ENCODE peak calls at places on chromosome 20, in seven cellular contexts. V, Y, S, C, T, J and G are unnamed samples.

GRCh38 chr20:63483834-63484233 is 11.4 kb upstream of the KCNQ2 start:
- DNase-seq in V (no peak), Y (no peak), S (no peak), C (no peak), T (no peak), J (no peak), G (no peak)

GRCh38 chr20:22402990-22403859 is 181.1 kb downstream of the FOXA2 start:
- DNase-seq in V (no peak), Y (no peak), S (no peak), C (no peak), T (peak), J (peak), G (no peak)

GRCh38 chr20:24303393-24303792 is 166.0 kb upstream of the SYNDIG1 start:
- DNase-seq in V (no peak), Y (no peak), S (peak), C (no peak), T (peak), J (peak), G (no peak)

GRCh38 chr20:24983896-24984295 is 8.7 kb downstream of the APMAP start:
- DNase-seq in V (peak), Y (no peak), S (no peak), C (no peak), T (no peak), J (no peak), G (no peak)

GRCh38 chr20:50367739-50368375 is 142.3 kb upstream of the PTPN1 start:
- DNase-seq in V (no peak), Y (no peak), S (no peak), C (no peak), T (no peak), J (no peak), G (no peak)

GRCh38 chr20:10696650-10697049 is 22.9 kb upstream of the JAG1 start:
- DNase-seq in V (no peak), Y (peak), S (no peak), C (no peak), T (no peak), J (no peak), G (peak)

GRCh38 chr20:47951521-47951951 is 166.3 kb upstream of the SULF2 start:
- DNase-seq in V (no peak), Y (no peak), S (no peak), C (no peak), T (no peak), J (no peak), G (no peak)

GRCh38 chr20:5056801-5057599 is 55.7 kb upstream of the SLC23A2 start:
- DNase-seq in V (peak), Y (peak), S (peak), C (no peak), T (peak), J (peak), G (peak)

GRCh38 chr20:37821691-37822655 is 81.0 kb upstream of the VSTM2L start:
- DNase-seq in V (no peak), Y (no peak), S (no peak), C (peak), T (peak), J (peak), G (no peak)

GRCh38 chr20:19047040-19047950 is 165.1 kb upstream of the SLC24A3 start:
- DNase-seq in V (no peak), Y (no peak), S (peak), C (no peak), T (no peak), J (no peak), G (no peak)

GRCh38 chr20:59777814-59778575 is 155.4 kb downstream of the SYCP2 start:
- DNase-seq in V (no peak), Y (no peak), S (no peak), C (no peak), T (no peak), J (no peak), G (no peak)

GRCh38 chr20:19813839-19814238 is 55.8 kb downstream of the RIN2 start:
- DNase-seq in V (no peak), Y (no peak), S (no peak), C (no peak), T (peak), J (no peak), G (no peak)

GRCh38 chr20:33386673-33387072 is 14.6 kb downstream of the CDK5RAP1 start:
- DNase-seq in V (no peak), Y (no peak), S (no peak), C (no peak), T (no peak), J (no peak), G (no peak)

GRCh38 chr20:17857639-17858449 is 110.8 kb downstream of the SNX5 start:
- DNase-seq in V (no peak), Y (no peak), S (no peak), C (no peak), T (no peak), J (no peak), G (no peak)

GRCh38 chr20:50395258-50395729 is 114.9 kb upstream of the PTPN1 start:
- DNase-seq in V (peak), Y (no peak), S (peak), C (no peak), T (no peak), J (peak), G (no peak)

GRCh38 chr20:18001131-18001921 is 32.5 kb downstream of the MGME1 start:
- DNase-seq in V (no peak), Y (no peak), S (peak), C (peak), T (peak), J (peak), G (no peak)

GRCh38 chr20:17624070-17624469 is 54.2 kb downstream of the DSTN start:
- DNase-seq in V (peak), Y (no peak), S (peak), C (no peak), T (no peak), J (no peak), G (no peak)

GRCh38 chr20:33663161-33664084 is 1.3 kb downstream of the C20orf144 start:
- DNase-seq in V (peak), Y (peak), S (peak), C (no peak), T (peak), J (peak), G (peak)

GRCh38 chr20:37526839-37527637 is 638 bp downstream of the BLCAP start:
- DNase-seq in V (peak), Y (no peak), S (no peak), C (no peak), T (peak), J (no peak), G (no peak)

GRCh38 chr20:36310215-36310981 is 4.3 kb downstream of the DLGAP4 start:
- DNase-seq in V (no peak), Y (no peak), S (no peak), C (no peak), T (no peak), J (no peak), G (peak)

GRCh38 chr20:5722927-5723326 is 27.3 kb upstream of the SHLD1 start:
- DNase-seq in V (no peak), Y (no peak), S (no peak), C (no peak), T (no peak), J (no peak), G (no peak)

GRCh38 chr20:38043512-38044300 is 10.2 kb downstream of the RPRD1B start:
- DNase-seq in V (no peak), Y (no peak), S (no peak), C (peak), T (peak), J (peak), G (no peak)

GRCh38 chr20:2780948-2781347 is 19.5 kb downstream of the CPXM1 start:
- DNase-seq in V (no peak), Y (no peak), S (no peak), C (no peak), T (no peak), J (no peak), G (no peak)

GRCh38 chr20:2778602-2779321 is 21.7 kb downstream of the CPXM1 start:
- DNase-seq in V (no peak), Y (no peak), S (no peak), C (no peak), T (no peak), J (no peak), G (no peak)

GRCh38 chr20:2771631-2772080 is 28.8 kb downstream of the CPXM1 start:
- DNase-seq in V (no peak), Y (no peak), S (no peak), C (no peak), T (no peak), J (no peak), G (no peak)

GRCh38 chr20:2773812-2774211 is 26.6 kb downstream of the CPXM1 start:
- DNase-seq in V (no peak), Y (no peak), S (no peak), C (no peak), T (no peak), J (no peak), G (no peak)

GRCh38 chr20:2775139-2775538 is 25.3 kb downstream of the CPXM1 start:
- DNase-seq in V (no peak), Y (no peak), S (no peak), C (no peak), T (no peak), J (no peak), G (no peak)
- TF ChIP-seq CTCF in V (no peak), Y (no peak), S (no peak), C (no peak), T (no peak), J (no peak), G (no peak)

DNA sequence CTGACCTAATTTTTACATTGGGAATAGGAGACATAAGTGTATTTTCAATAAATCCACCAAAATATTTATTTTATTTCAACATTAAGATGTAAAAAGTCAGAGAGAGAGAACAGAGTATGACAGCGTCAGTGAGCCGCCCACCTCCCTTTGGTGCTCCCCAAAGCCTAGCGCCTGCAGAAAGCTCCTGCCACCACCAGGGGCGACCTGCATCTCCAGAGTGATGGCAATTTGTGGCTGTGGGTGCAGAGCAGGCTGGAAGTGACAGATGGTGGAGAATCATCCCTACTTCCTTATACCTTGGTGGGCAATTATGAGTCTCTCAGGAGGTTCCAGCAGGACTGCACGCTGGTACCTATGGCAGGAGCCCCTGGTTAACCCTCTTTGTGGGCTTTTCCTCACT is 87.3 kb downstream of the PTPRT start:
- DNase-seq in V (no peak), Y (peak), S (no peak), C (no peak), T (no peak), J (no peak), G (no peak)
- TF ChIP-seq CTCF in V (no peak), Y (peak), S (no peak), C (no peak), T (no peak), J (no peak), G (no peak)

DNA sequence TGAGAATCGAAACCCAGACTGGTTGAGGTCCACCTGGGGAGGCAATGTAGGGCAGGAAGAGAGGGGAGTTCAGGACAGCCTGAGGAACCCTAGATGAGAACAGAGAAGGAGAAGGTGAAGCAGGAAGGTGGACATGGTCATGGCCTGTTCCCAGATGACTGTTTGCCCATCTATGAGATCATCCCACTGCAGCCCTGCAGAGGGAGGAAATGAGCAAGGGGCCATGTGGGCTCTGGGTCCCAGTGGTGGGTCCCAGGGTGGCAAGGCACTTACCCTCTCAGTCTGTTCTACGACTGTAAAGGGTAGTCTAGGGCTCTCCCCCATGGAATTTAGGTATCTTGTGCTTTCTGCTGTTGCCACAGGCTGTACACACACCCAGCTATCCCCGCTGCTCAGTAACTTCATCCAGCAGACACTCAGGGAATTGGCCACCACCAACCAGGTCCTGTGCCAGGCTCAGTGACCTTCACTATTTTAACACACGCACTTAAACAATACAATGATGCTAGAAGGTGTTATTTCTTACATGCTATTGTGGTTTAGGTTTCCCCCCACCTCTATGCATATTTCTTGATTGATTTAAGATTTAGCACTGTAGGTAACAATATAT is 89.8 kb downstream of the TOX2 start:
- DNase-seq in V (no peak), Y (no peak), S (no peak), C (no peak), T (no peak), J (no peak), G (no peak)
- TF ChIP-seq CTCF in V (no peak), Y (no peak), S (no peak), C (no peak), T (no peak), J (no peak), G (no peak)

GRCh38 chr20:62121776-62122658 is at the start of gene LSM14B:
- DNase-seq in V (peak), Y (peak), S (peak), C (peak), T (peak), J (peak), G (peak)

GRCh38 chr20:62122659-62123449 is 579 bp downstream of the LSM14B start:
- DNase-seq in V (peak), Y (peak), S (no peak), C (no peak), T (peak), J (peak), G (peak)

GRCh38 chr20:62120990-62121775 is 1.1 kb upstream of the LSM14B start:
- DNase-seq in V (no peak), Y (peak), S (peak), C (no peak), T (peak), J (no peak), G (no peak)

GRCh38 chr20:62126141-62126540 is 3.9 kb downstream of the LSM14B start:
- DNase-seq in V (no peak), Y (no peak), S (no peak), C (no peak), T (no peak), J (no peak), G (no peak)

DNA sequence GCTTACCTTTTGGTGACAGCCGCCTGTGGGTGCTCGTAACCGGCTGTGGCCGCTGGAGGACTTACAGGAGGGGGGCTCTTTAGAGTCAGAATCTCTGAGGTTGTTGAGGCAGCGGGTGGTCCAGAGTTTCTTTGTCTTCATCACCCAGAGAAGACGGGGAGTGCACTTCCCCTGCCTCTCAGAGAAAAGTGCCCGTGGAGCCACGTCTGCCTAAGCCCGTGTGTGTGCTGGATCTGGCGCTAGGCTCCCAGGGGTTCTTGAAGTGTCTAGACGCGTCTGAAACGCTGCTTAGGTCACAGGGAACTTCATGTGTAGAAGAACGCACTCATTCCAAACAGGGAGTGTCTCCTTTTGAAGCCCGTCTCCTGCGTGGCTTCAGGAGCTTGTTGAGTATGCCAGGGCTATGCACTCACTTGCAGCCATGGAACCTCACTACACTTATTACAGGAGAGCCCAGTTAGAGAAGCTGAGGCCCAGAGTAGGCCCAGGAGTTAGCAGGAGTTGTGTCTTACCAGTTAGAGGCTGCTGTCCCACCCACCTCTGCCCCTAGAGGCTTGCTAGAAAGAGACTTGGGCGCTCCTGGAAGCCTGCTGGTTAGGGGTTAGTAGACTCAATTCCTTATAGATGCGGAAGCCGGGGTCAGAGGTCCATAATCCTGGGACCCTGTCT is 1.3 kb downstream of the LSM14B start:
- DNase-seq in V (no peak), Y (no peak), S (no peak), C (no peak), T (peak), J (peak), G (no peak)
- TF ChIP-seq CTCF in V (no peak), Y (peak), S (no peak), C (no peak), T (peak), J (peak), G (no peak)

DNA sequence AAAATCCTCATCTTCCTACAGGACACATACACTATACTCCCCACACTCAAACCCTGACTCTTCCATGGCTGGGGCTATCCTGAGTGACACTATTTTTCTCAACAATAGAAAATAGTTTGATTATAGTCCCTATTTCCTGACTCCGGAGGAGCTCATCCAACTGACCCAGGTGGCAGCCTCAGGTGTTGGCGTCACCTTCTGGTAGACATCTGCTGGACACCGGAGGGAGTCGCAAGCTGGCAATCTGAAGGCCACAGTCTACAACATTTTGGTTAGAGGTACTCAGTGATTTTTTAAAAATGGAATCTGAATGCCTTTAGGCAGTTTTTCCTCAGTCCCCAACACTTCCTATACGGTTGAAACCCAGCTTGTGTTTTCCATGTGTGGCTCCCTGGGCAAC is 32.2 kb upstream of the OCSTAMP start:
- DNase-seq in V (no peak), Y (no peak), S (no peak), C (no peak), T (no peak), J (no peak), G (no peak)
- TF ChIP-seq CTCF in V (no peak), Y (no peak), S (no peak), C (no peak), T (no peak), J (no peak), G (no peak)

GRCh38 chr20:45080867-45081616 is 19.9 kb downstream of the KCNS1 start:
- DNase-seq in V (no peak), Y (peak), S (no peak), C (no peak), T (no peak), J (no peak), G (no peak)
- TF ChIP-seq CTCF in V (no peak), Y (peak), S (no peak), C (peak), T (peak), J (peak), G (no peak)

GRCh38 chr20:57086066-57086465 is 180.4 kb downstream of the BMP7 start:
- DNase-seq in V (no peak), Y (no peak), S (no peak), C (no peak), T (no peak), J (no peak), G (no peak)
- TF ChIP-seq CTCF in V (no peak), Y (no peak), S (no peak), C (no peak), T (no peak), J (no peak), G (no peak)

GRCh38 chr20:13007596-13007995 is 1.2 kb upstream of the SPTLC3 start:
- DNase-seq in V (no peak), Y (no peak), S (no peak), C (no peak), T (no peak), J (no peak), G (no peak)

GRCh38 chr20:13012886-13013285 is 4.1 kb downstream of the SPTLC3 start:
- DNase-seq in V (no peak), Y (no peak), S (no peak), C (no peak), T (no peak), J (no peak), G (no peak)

GRCh38 chr20:13006825-13007224 is 1.9 kb upstream of the SPTLC3 start:
- DNase-seq in V (no peak), Y (no peak), S (no peak), C (no peak), T (peak), J (peak), G (no peak)

GRCh38 chr20:13009682-13010406 is 1.1 kb downstream of the SPTLC3 start:
- DNase-seq in V (no peak), Y (peak), S (peak), C (peak), T (peak), J (peak), G (peak)

DNA sequence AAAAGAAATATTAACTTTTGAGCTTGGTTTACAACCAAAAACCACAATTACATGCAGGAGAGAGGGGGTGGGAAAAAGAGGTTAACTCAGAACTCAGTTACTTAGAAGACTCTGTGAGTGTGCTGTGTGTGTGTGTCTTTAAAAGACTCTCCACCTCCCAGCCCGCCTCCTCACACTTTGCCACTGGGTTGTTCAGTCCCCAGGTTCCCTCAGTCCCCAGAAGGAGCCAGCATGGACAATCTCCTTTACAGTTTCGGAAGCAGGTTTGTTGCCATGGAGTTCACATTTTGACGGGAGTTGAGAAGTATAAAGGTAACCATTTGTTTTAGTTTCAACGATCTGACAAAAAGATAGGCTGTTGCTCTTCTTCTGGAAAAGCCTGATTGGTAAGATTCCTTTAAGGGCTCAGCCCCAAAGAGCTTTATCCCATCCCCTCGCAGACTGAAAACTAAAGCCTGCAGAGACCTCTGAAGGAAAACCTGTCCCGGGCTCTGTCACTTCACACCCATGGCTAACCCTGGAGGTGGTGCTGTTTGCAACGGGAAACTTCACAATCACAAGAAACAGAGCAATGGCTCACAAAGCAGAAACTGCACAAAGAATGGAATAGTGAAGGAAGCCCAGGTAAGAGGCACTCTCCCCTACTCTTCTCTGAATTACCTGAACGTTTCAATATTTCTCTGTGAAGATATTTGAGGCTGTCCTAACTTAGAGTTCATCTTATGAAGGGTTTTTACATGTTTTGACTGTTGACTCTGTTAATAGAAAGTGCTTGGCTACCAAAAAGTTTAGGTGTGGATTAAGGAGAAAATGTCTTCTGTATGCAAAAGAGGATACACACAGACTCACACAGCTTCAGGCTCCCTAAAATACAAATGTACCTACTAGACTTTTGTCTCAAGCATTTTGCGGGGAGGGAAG is at the start of gene SPTLC3:
- DNase-seq in V (no peak), Y (peak), S (peak), C (peak), T (peak), J (peak), G (no peak)
- TF ChIP-seq CTCF in V (no peak), Y (no peak), S (no peak), C (no peak), T (peak), J (peak), G (no peak)